ENCODE peak calls at places on chromosomes 1 and 21, in four cellular contexts. S, X, A and U are unnamed samples.

GRCh38 chr1:149843302-149844041 is 55.9 kb upstream of the BOLA1 start:
- DNase-seq in S (peak), X (no peak), A (no peak), U (no peak)

GRCh38 chr1:232562855-232563510 is 67.0 kb downstream of the SIPA1L2 start:
- DNase-seq in S (no peak), X (no peak), A (no peak), U (no peak)

GRCh38 chr1:151907363-151908139 is 1.8 kb downstream of the THEM4 start:
- DNase-seq in S (no peak), X (no peak), A (no peak), U (no peak)

GRCh38 chr1:46401964-46402626 is 8.0 kb downstream of the FAAH start:
- DNase-seq in S (peak), X (peak), A (peak), U (peak)

GRCh38 chr1:24355466-24355865 is 36.3 kb downstream of the GRHL3 start:
- DNase-seq in S (no peak), X (no peak), A (no peak), U (no peak)

GRCh38 chr1:200075938-200076546 is 48.5 kb downstream of the NR5A2 start:
- DNase-seq in S (no peak), X (no peak), A (peak), U (no peak)

GRCh38 chr1:223659711-223660110 is 5.8 kb downstream of the CAPN8 start:
- DNase-seq in S (no peak), X (no peak), A (no peak), U (no peak)

GRCh38 chr1:58497499-58497898 is 49.0 kb downstream of the OMA1 start:
- DNase-seq in S (no peak), X (no peak), A (no peak), U (no peak)

GRCh38 chr1:23216771-23217420 is 406 bp downstream of the HTR1D start:
- DNase-seq in S (peak), X (no peak), A (no peak), U (no peak)

GRCh38 chr1:20426923-20427322 is 59.1 kb downstream of the CAMK2N1 start:
- DNase-seq in S (peak), X (no peak), A (no peak), U (no peak)

GRCh38 chr1:63506782-63507181 is 16.2 kb downstream of the ITGB3BP start:
- DNase-seq in S (no peak), X (no peak), A (no peak), U (no peak)
- TF ChIP-seq CTCF in S (no peak), X (no peak), A (no peak), U (no peak)

GRCh38 chr1:68141801-68142440 is 90.4 kb downstream of the WLS start:
- DNase-seq in S (no peak), X (no peak), A (no peak), U (no peak)
- TF ChIP-seq CTCF in S (no peak), X (no peak), A (no peak), U (no peak)

DNA sequence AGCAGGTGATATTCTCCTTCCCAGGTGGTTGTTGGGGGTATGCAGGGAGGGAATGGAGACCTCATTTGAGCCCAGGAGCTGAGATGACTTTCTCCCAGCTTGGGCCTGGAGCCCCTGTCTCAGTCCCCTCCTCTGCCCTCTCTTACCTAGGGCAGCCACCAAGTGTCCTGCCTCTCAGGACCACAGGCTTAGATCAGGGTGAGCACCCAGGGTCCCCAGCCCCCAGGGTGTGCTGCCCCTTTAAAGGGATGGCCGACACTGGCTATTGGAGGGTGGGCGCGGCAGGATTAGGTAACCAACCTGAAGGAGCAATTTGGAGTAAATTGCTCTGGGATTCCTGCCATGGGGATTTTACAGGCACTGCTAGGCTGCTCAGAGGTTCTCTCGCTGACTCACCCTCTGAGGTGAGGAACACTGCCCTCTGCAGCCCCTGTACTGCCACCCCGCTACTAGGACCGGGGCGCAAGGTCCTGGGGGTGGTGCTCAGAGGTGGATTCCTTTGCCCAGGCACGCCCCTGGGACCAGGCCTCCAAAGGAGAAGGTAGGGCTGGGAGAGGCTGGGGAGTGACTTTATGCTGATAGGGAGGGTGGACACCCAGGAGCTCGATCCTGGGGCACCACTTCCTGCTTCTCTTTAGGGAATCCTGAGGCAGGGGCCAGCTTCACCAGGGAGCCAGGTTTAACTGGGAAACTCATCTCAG is 1.5 kb downstream of the RPS6KA1 start:
- DNase-seq in S (peak), X (no peak), A (no peak), U (no peak)
- TF ChIP-seq CTCF in S (peak), X (no peak), A (no peak), U (no peak)

GRCh38 chr1:74937176-74937575 is 197.0 kb upstream of the LHX8 start:
- DNase-seq in S (no peak), X (no peak), A (no peak), U (no peak)

GRCh38 chr1:74933500-74933899 is 200.5 kb downstream of the TYW3 start:
- DNase-seq in S (no peak), X (no peak), A (no peak), U (no peak)

DNA sequence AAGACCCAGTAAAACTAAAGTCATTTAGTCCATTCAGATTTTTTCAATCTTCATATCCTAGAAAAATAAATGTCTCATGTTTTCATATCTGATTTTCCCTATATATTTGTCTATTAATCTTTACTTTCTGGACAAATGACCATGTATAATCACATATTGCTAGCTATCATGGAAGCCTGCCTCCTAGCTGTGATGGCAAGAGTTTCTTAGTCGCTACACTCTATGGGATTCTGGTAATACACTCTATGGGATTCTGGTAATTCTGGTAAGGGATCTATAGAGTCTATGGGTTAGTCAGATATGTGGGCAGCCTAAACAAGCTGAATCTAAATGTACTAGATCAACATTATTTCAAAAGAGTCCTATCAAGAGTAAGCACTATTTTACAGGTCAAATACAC is 198.7 kb upstream of the LHX8 start:
- DNase-seq in S (no peak), X (no peak), A (no peak), U (no peak)
- TF ChIP-seq CTCF in S (no peak), X (no peak), A (no peak), U (no peak)

GRCh38 chr1:240883490-240883889 is 271.5 kb upstream of the GREM2 start:
- DNase-seq in S (no peak), X (no peak), A (no peak), U (no peak)

GRCh38 chr1:240876071-240876470 is 264.1 kb upstream of the GREM2 start:
- DNase-seq in S (no peak), X (no peak), A (no peak), U (no peak)

GRCh38 chr1:240877605-240878004 is 265.6 kb upstream of the GREM2 start:
- DNase-seq in S (no peak), X (no peak), A (no peak), U (no peak)

GRCh38 chr1:240878631-240879030 is 266.7 kb upstream of the GREM2 start:
- DNase-seq in S (no peak), X (no peak), A (no peak), U (no peak)
- TF ChIP-seq CTCF in S (no peak), X (no peak), A (no peak), U (no peak)

DNA sequence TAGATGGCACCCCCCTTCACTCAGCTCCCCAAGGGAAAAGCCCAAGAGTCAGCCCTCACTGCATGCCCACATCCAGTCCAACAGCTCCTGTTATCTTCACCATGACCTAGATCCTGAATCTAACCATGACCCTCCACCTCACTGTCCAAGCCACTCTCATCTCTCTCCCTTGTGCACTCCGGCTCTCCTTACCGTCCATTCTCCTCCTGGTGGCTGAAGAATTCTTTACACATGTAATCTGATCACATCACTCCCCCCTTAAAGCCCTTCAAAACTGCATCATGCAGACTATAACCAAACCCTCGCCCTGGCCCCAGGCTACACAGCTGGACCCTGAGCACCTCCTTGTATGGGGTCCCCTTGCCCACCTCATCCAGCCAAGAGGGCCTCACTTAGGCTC is 14.0 kb upstream of the PAQR7 start:
- DNase-seq in S (no peak), X (no peak), A (no peak), U (no peak)
- TF ChIP-seq CTCF in S (peak), X (no peak), A (no peak), U (no peak)

GRCh38 chr21:45556302-45556644 is 14.0 kb upstream of the SLC19A1 start:
- DNase-seq in S (no peak), X (no peak), A (no peak), U (no peak)
- TF ChIP-seq CTCF in S (no peak), X (no peak), A (no peak), U (no peak)

GRCh38 chr1:243667133-243667532 is 182.9 kb downstream of the AKT3 start:
- DNase-seq in S (no peak), X (no peak), A (no peak), U (no peak)
- TF ChIP-seq CTCF in S (no peak), X (no peak), A (no peak), U (no peak)

GRCh38 chr1:101317590-101317989 is 80.8 kb downstream of the S1PR1 start:
- DNase-seq in S (no peak), X (no peak), A (no peak), U (no peak)
- TF ChIP-seq CTCF in S (no peak), X (no peak), A (no peak), U (no peak)